ENCODE peak calls at places on chromosome 7, in eight cellular contexts. R is astrocyte, W is mammary epithelial cell, O is endothelial cell of umbilical vein, Y is GM23248, E is hepatocyte, A is fibroblast of lung, Q is H9. F is an unnamed sample. For H3K4me1, the result is how much of the 10 kb centered on the place peaks cover.

GRCh38 chr7:20796565-20796964 is 9.9 kb upstream of the SP8 start:
- DNase-seq in R (no peak), W (no peak), O (no peak), Y (no peak), E (no peak), A (no peak), Q (no peak), F (peak)

GRCh38 chr7:47326808-47327207 is 255.1 kb downstream of the TNS3 start:
- DNase-seq in R (peak), W (no peak), O (no peak), Y (peak), E (peak), A (peak), Q (no peak), F (no peak)

GRCh38 chr7:69781412-69781846 is 183.2 kb downstream of the AUTS2 start:
- DNase-seq in R (peak), W (no peak), O (no peak), Y (peak), E (peak), A (peak), Q (no peak), F (no peak)

GRCh38 chr7:69597278-69598076 is 798 bp upstream of the AUTS2 start:
- DNase-seq in R (no peak), W (no peak), O (peak), Y (peak), E (peak), A (peak), Q (peak), F (no peak)

GRCh38 chr7:130421685-130422084 is 19.1 kb downstream of the CEP41 start:
- DNase-seq in R (peak), W (peak), O (no peak), Y (peak), E (no peak), A (peak), Q (no peak), F (peak)

GRCh38 chr7:22662031-22662430 is 65.0 kb upstream of the IL6 start:
- DNase-seq in R (no peak), W (no peak), O (peak), Y (peak), E (no peak), A (no peak), Q (no peak), F (no peak)

GRCh38 chr7:29274156-29275017 is 79.8 kb downstream of the CHN2 start:
- DNase-seq in R (peak), W (no peak), O (no peak), Y (peak), E (no peak), A (peak), Q (no peak), F (no peak)

GRCh38 chr7:94513565-94513860 is 3.9 kb downstream of the CASD1 start:
- DNase-seq in R (peak), W (peak), O (no peak), Y (peak), E (no peak), A (peak), Q (no peak), F (no peak)

GRCh38 chr7:33351709-33352108 is 222.3 kb downstream of the BBS9 start:
- DNase-seq in R (no peak), W (no peak), O (no peak), Y (no peak), E (no peak), A (no peak), Q (peak), F (no peak)

GRCh38 chr7:44489955-44490350 is 505 bp downstream of the NUDCD3 start:
- DNase-seq in R (peak), W (no peak), O (no peak), Y (peak), E (peak), A (no peak), Q (no peak), F (no peak)

GRCh38 chr7:7858559-7858958 is 110.0 kb upstream of the GLCCI1 start:
- DNase-seq in R (no peak), W (no peak), O (peak), Y (no peak), E (no peak), A (no peak), Q (no peak), F (no peak)

GRCh38 chr7:155213385-155213784 is 84.3 kb upstream of the INSIG1 start:
- DNase-seq in R (peak), W (no peak), O (peak), Y (peak), E (no peak), A (peak), Q (no peak), F (no peak)

GRCh38 chr7:26493737-26494423 is 202.2 kb downstream of the SNX10 start:
- DNase-seq in R (no peak), W (no peak), O (no peak), Y (no peak), E (no peak), A (no peak), Q (no peak), F (no peak)

GRCh38 chr7:156470399-156471320 is 169.9 kb upstream of the RNF32 start:
- DNase-seq in R (no peak), W (no peak), O (no peak), Y (no peak), E (no peak), A (no peak), Q (peak), F (no peak)

GRCh38 chr7:96729795-96730194 is 20.1 kb upstream of the SEM1 start:
- DNase-seq in R (no peak), W (peak), O (no peak), Y (no peak), E (no peak), A (no peak), Q (no peak), F (no peak)

GRCh38 chr7:132575336-132575986 is 809 bp downstream of the PLXNA4 start:
- DNase-seq in R (peak), W (no peak), O (peak), Y (peak), E (peak), A (peak), Q (peak), F (no peak)

GRCh38 chr7:158113321-158114025 is 474.1 kb downstream of the PTPRN2 start:
- DNase-seq in R (no peak), W (no peak), O (no peak), Y (no peak), E (no peak), A (no peak), Q (no peak), F (no peak)

GRCh38 chr7:27064169-27064568 is 31.6 kb downstream of the HOXA1 start:
- DNase-seq in R (peak), W (no peak), O (peak), Y (peak), E (no peak), A (peak), Q (no peak), F (no peak)

GRCh38 chr7:15158141-15158810 is 255.7 kb upstream of the DGKB start:
- DNase-seq in R (no peak), W (no peak), O (peak), Y (peak), E (no peak), A (no peak), Q (no peak), F (no peak)

GRCh38 chr7:4873071-4873944 is 10.2 kb downstream of the RADIL start:
- DNase-seq in R (no peak), W (no peak), O (no peak), Y (no peak), E (no peak), A (no peak), Q (no peak), F (no peak)

GRCh38 chr7:69782917-69783684 is 184.8 kb downstream of the AUTS2 start:
- DNase-seq in R (peak), W (no peak), O (no peak), Y (peak), E (peak), A (peak), Q (no peak), F (no peak)

GRCh38 chr7:44072364-44073231 is 7.2 kb upstream of the PGAM2 start:
- DNase-seq in R (peak), W (peak), O (peak), Y (peak), E (peak), A (peak), Q (peak), F (no peak)

GRCh38 chr7:2873686-2874551 is 29.8 kb upstream of the GNA12 start:
- DNase-seq in R (peak), W (peak), O (peak), Y (peak), E (peak), A (peak), Q (peak), F (no peak)

GRCh38 chr7:150931199-150931869 is 46.8 kb downstream of the KCNH2 start:
- DNase-seq in R (no peak), W (no peak), O (no peak), Y (no peak), E (no peak), A (no peak), Q (no peak), F (no peak)

GRCh38 chr7:157544980-157545680 is 208.3 kb downstream of the DNAJB6 start:
- DNase-seq in R (no peak), W (no peak), O (no peak), Y (no peak), E (no peak), A (no peak), Q (no peak), F (no peak)

GRCh38 chr7:154984601-154985188 is 18.2 kb downstream of the PAXIP1 start:
- DNase-seq in R (no peak), W (no peak), O (no peak), Y (peak), E (no peak), A (no peak), Q (no peak), F (no peak)

GRCh38 chr7:75981450-75982305 is 12.7 kb downstream of the TMEM120A start:
- DNase-seq in R (no peak), W (no peak), O (no peak), Y (no peak), E (peak), A (no peak), Q (no peak), F (no peak)

GRCh38 chr7:75638607-75639070 is 100.1 kb downstream of the HIP1 start:
- DNase-seq in R (no peak), W (peak), O (peak), Y (peak), E (peak), A (peak), Q (peak), F (no peak)

GRCh38 chr7:116952640-116953371 is 495 bp upstream of the ST7 start:
- DNase-seq in R (no peak), W (peak), O (peak), Y (peak), E (peak), A (peak), Q (peak), F (peak)
- H3K4me2 ChIP-seq in R (peak), W (peak), O (peak), Y (peak), E (peak), A (peak), Q (peak), F (peak)

GRCh38 chr7:220151-220841 is 27.9 kb downstream of the FAM20C start:
- DNase-seq in R (no peak), W (no peak), O (no peak), Y (peak), E (no peak), A (no peak), Q (peak), F (no peak)

GRCh38 chr7:223118-223800 is 30.9 kb downstream of the FAM20C start:
- DNase-seq in R (no peak), W (no peak), O (no peak), Y (no peak), E (no peak), A (peak), Q (no peak), F (no peak)

GRCh38 chr7:223861-224260 is 31.5 kb downstream of the FAM20C start:
- DNase-seq in R (no peak), W (no peak), O (no peak), Y (no peak), E (no peak), A (no peak), Q (no peak), F (no peak)

GRCh38 chr7:222716-223041 is 30.3 kb downstream of the FAM20C start:
- DNase-seq in R (no peak), W (no peak), O (no peak), Y (no peak), E (no peak), A (no peak), Q (no peak), F (no peak)

GRCh38 chr7:221996-222715 is 29.8 kb downstream of the FAM20C start:
- DNase-seq in R (no peak), W (no peak), O (no peak), Y (no peak), E (no peak), A (no peak), Q (no peak), F (no peak)
- H3K4me1 ChIP-seq in R (under half), W (under half), O (under half), Y (under half), E (under half), A (under half), Q (under half), F (under half)

GRCh38 chr7:30853576-30853975 is 58.1 kb upstream of the AQP1 start:
- DNase-seq in R (no peak), W (no peak), O (peak), Y (no peak), E (no peak), A (no peak), Q (no peak), F (no peak)

GRCh38 chr7:30852744-30853288 is 58.8 kb upstream of the AQP1 start:
- DNase-seq in R (no peak), W (no peak), O (peak), Y (no peak), E (no peak), A (no peak), Q (no peak), F (no peak)

GRCh38 chr7:30852360-30852709 is 59.3 kb upstream of the AQP1 start:
- DNase-seq in R (no peak), W (no peak), O (no peak), Y (peak), E (no peak), A (no peak), Q (no peak), F (no peak)

GRCh38 chr7:30850426-30850825 is 61.2 kb upstream of the AQP1 start:
- DNase-seq in R (no peak), W (no peak), O (no peak), Y (no peak), E (no peak), A (no peak), Q (no peak), F (no peak)

GRCh38 chr7:30851651-30852359 is 59.8 kb upstream of the AQP1 start:
- DNase-seq in R (no peak), W (no peak), O (peak), Y (peak), E (no peak), A (no peak), Q (no peak), F (no peak)
- H2AFZ ChIP-seq in R (no peak), W (no peak), O (no peak), Y (peak), E (no peak), A (no peak), Q (no peak), F (no peak)

GRCh38 chr7:99831595-99831994 is 3.8 kb downstream of the CYP3A43 start:
- DNase-seq in R (no peak), W (no peak), O (no peak), Y (no peak), E (no peak), A (no peak), Q (no peak), F (no peak)

GRCh38 chr7:99827040-99827778 is 604 bp upstream of the CYP3A43 start:
- DNase-seq in R (no peak), W (peak), O (no peak), Y (no peak), E (peak), A (no peak), Q (no peak), F (no peak)

GRCh38 chr7:99833289-99833877 is 5.6 kb downstream of the CYP3A43 start:
- DNase-seq in R (no peak), W (no peak), O (peak), Y (no peak), E (peak), A (no peak), Q (no peak), F (no peak)

GRCh38 chr7:99828818-99829217 is 1.0 kb downstream of the CYP3A43 start:
- DNase-seq in R (no peak), W (no peak), O (no peak), Y (no peak), E (no peak), A (no peak), Q (no peak), F (no peak)

DNA sequence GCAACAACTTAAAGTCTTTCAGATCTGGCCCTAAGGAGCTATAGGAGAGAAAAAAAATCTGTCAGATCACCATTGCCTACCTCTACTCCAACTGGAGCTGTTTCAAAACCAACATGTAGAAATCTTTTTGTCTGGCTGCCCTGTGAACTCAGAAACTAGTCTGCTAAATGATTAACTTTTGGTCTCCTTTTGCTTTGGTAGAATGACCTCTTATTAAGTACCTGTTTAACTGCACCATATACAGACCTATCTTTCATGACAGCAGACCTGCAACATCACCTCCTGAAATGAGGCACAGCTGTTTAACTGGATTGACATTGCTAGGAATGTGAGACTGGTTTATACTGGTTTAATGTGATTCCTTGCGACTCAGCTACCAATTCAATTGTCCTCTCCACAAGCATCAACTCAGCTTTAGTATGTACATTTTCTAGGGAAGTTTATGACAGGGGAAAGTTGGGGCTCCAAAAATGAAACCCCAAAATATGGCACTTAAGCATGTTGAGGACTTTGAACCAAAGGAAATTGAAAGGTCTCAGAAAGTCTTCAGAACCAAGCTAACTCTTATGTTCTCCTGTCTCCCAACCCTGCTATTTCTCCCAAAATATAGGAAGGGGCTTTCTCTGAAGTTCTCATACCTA is 1.8 kb downstream of the CYP3A43 start:
- DNase-seq in R (no peak), W (peak), O (no peak), Y (no peak), E (peak), A (no peak), Q (no peak), F (no peak)
- H3K4me2 ChIP-seq in R (no peak), W (no peak), O (no peak), Y (no peak), E (peak), A (no peak), Q (no peak), F (no peak)

GRCh38 chr7:99408347-99409191 is at the start of the genes BUD31 and PDAP1:
- DNase-seq in R (peak), W (peak), O (peak), Y (peak), E (peak), A (peak), Q (peak), F (peak)
- H3K4me1 ChIP-seq in R (under half), W (under half), O (under half), Y (under half), E (under half), A (under half), Q (under half), F (under half)